ENCODE peak calls at places on chromosomes 11 and 22, in five cellular contexts. N is NCI-H226, Z is GM20000, G is ELR, I is OCI-LY7. V is an unnamed sample.

GRCh38 chr11:3160252-3161031 is 4.7 kb downstream of the OSBPL5 start:
- DNase-seq in N (no peak), Z (no peak), G (peak), I (peak), V (peak)

GRCh38 chr22:47143249-47143938 is 380.9 kb downstream of the TBC1D22A start:
- DNase-seq in N (no peak), Z (no peak), G (no peak), I (no peak), V (peak)

GRCh38 chr22:19291218-19291579 is 320 bp downstream of the CLTCL1 start:
- DNase-seq in N (no peak), Z (peak), G (peak), I (no peak), V (peak)

GRCh38 chr11:15677181-15677580 is 562.5 kb downstream of the INSC start:
- DNase-seq in N (no peak), Z (no peak), G (no peak), I (no peak), V (no peak)

GRCh38 chr11:132312161-132312560 is 941.7 kb downstream of the NTM start:
- DNase-seq in N (no peak), Z (no peak), G (peak), I (no peak), V (peak)

GRCh38 chr22:17387356-17387755 is 18.1 kb downstream of the CECR2 start:
- DNase-seq in N (no peak), Z (no peak), G (no peak), I (no peak), V (no peak)

GRCh38 chr11:89168396-89168795 is 9.3 kb upstream of the TYR start:
- DNase-seq in N (no peak), Z (no peak), G (no peak), I (no peak), V (peak)

GRCh38 chr11:75450826-75451783 is 18.1 kb upstream of the KLHL35 start:
- DNase-seq in N (no peak), Z (no peak), G (no peak), I (peak), V (peak)

GRCh38 chr11:65973439-65974110 is 12.0 kb downstream of the SART1 start:
- DNase-seq in N (no peak), Z (no peak), G (peak), I (no peak), V (no peak)

GRCh38 chr22:33579448-33580093 is 340.7 kb downstream of the LARGE1 start:
- DNase-seq in N (no peak), Z (peak), G (peak), I (peak), V (peak)

GRCh38 chr11:72446929-72447753 is 12.8 kb upstream of the CLPB start:
- DNase-seq in N (peak), Z (peak), G (peak), I (peak), V (peak)

GRCh38 chr11:3222941-3223905 is 4.6 kb upstream of the MRGPRG start:
- DNase-seq in N (no peak), Z (no peak), G (no peak), I (no peak), V (no peak)

GRCh38 chr11:14029971-14030531 is 67.5 kb downstream of the SPON1 start:
- DNase-seq in N (peak), Z (no peak), G (no peak), I (no peak), V (peak)

GRCh38 chr11:105000797-105001196 is 22.2 kb downstream of the CASP5 start:
- DNase-seq in N (no peak), Z (peak), G (peak), I (peak), V (peak)

GRCh38 chr11:134498326-134499139 is 86.5 kb upstream of the B3GAT1 start:
- DNase-seq in N (no peak), Z (no peak), G (no peak), I (no peak), V (no peak)

GRCh38 chr22:22076937-22077703 is 94.5 kb upstream of the TOP3B start:
- DNase-seq in N (peak), Z (no peak), G (peak), I (no peak), V (no peak)

GRCh38 chr11:35045219-35045819 is 93.7 kb upstream of the CD44 start:
- DNase-seq in N (no peak), Z (peak), G (no peak), I (no peak), V (peak)

GRCh38 chr11:123429851-123430735 is at the start of gene GRAMD1B:
- DNase-seq in N (no peak), Z (peak), G (peak), I (no peak), V (peak)

GRCh38 chr11:128830836-128831780 is 36.0 kb downstream of the KCNJ1 start:
- DNase-seq in N (peak), Z (peak), G (peak), I (peak), V (peak)

GRCh38 chr11:100874203-100874602 is 187.1 kb downstream of the ARHGAP42 start:
- DNase-seq in N (no peak), Z (no peak), G (no peak), I (no peak), V (no peak)

GRCh38 chr11:117807482-117808272 is 10.7 kb upstream of the DSCAML1 start:
- DNase-seq in N (peak), Z (peak), G (peak), I (peak), V (peak)

GRCh38 chr22:36163497-36163896 is 2.9 kb upstream of the APOL3 start:
- DNase-seq in N (no peak), Z (no peak), G (no peak), I (no peak), V (no peak)

GRCh38 chr11:119912214-119912613 is 183.2 kb upstream of the NECTIN1 start:
- DNase-seq in N (no peak), Z (no peak), G (no peak), I (no peak), V (no peak)

GRCh38 chr11:70574725-70575347 is 176.5 kb downstream of the CTTN start:
- DNase-seq in N (no peak), Z (no peak), G (no peak), I (no peak), V (no peak)

GRCh38 chr22:37095113-37095512 is 14.4 kb downstream of the TMPRSS6 start:
- DNase-seq in N (no peak), Z (no peak), G (no peak), I (no peak), V (no peak)

GRCh38 chr11:68053117-68053516 is 14.3 kb downstream of the TCIRG1 start:
- DNase-seq in N (no peak), Z (peak), G (no peak), I (no peak), V (no peak)

GRCh38 chr11:105878510-105878909 is 143.5 kb downstream of the MSANTD4 start:
- DNase-seq in N (no peak), Z (no peak), G (no peak), I (no peak), V (no peak)